ENCODE peak calls at places on chromosomes 5 and 9, in ten cellular contexts. G, R, N, T, S, C, B, O, D and F are unnamed samples.

GRCh38 chr9:126650830-126651341 is 37.2 kb downstream of the LMX1B start:
- DNase-seq in G (no peak), R (no peak), N (no peak), T (no peak), S (no peak), C (no peak), B (no peak), O (no peak), D (no peak), F (no peak)

GRCh38 chr5:53779541-53779981 is 219.1 kb downstream of the NDUFS4 start:
- DNase-seq in G (no peak), R (no peak), N (peak), T (no peak), S (no peak), C (no peak), B (peak), O (no peak), D (peak), F (peak)

GRCh38 chr5:139739612-139739974 is 56.0 kb upstream of the PSD2 start:
- DNase-seq in G (no peak), R (no peak), N (no peak), T (no peak), S (no peak), C (no peak), B (no peak), O (no peak), D (no peak), F (no peak)

GRCh38 chr9:76441551-76442322 is 17.2 kb upstream of the GCNT1 start:
- DNase-seq in G (no peak), R (no peak), N (no peak), T (no peak), S (no peak), C (no peak), B (no peak), O (no peak), D (peak), F (no peak)

GRCh38 chr5:178123987-178124925 is 6.6 kb upstream of the RMND5B start:
- DNase-seq in G (no peak), R (no peak), N (no peak), T (no peak), S (no peak), C (no peak), B (no peak), O (no peak), D (no peak), F (no peak)

GRCh38 chr5:175797521-175798038 is 73.8 kb upstream of the CPLX2 start:
- DNase-seq in G (no peak), R (peak), N (no peak), T (no peak), S (peak), C (peak), B (no peak), O (no peak), D (no peak), F (no peak)

GRCh38 chr9:76720245-76720644 is 44.0 kb upstream of the PCA3 start:
- DNase-seq in G (no peak), R (no peak), N (no peak), T (no peak), S (no peak), C (no peak), B (no peak), O (no peak), D (no peak), F (no peak)

GRCh38 chr5:141771031-141771430 is 89.0 kb upstream of the ARAP3 start:
- DNase-seq in G (no peak), R (no peak), N (no peak), T (no peak), S (peak), C (no peak), B (no peak), O (no peak), D (peak), F (no peak)

GRCh38 chr5:59423021-59423420 is 470.5 kb downstream of the PDE4D start:
- DNase-seq in G (no peak), R (no peak), N (no peak), T (no peak), S (no peak), C (no peak), B (no peak), O (no peak), D (no peak), F (no peak)